ENCODE peak calls at places on chromosomes 5 and 9, in four cellular contexts. P is endothelial cell of umbilical vein, X is upper lobe of left lung, L is SK-N-SH. J is an unnamed sample. For H3K4me1, the result is how much of the 10 kb centered on the place peaks cover.

GRCh38 chr5:152246401-152246800 is 158.7 kb downstream of the NMUR2 start:
- DNase-seq in X (no peak), L (no peak), P (peak), J (no peak)

GRCh38 chr9:88754452-88754851 is 219.5 kb downstream of the NXNL2 start:
- DNase-seq in P (no peak), L (no peak), X (no peak), J (no peak)

GRCh38 chr5:40238066-40238745 is 441.5 kb upstream of the PTGER4 start:
- DNase-seq in P (no peak), X (no peak), L (no peak), J (no peak)

GRCh38 chr9:98383758-98384157 is 128.3 kb upstream of the TBC1D2 start:
- DNase-seq in P (no peak), L (no peak), X (no peak), J (no peak)

GRCh38 chr9:114913217-114913616 is 17.2 kb downstream of the TNFSF8 start:
- DNase-seq in P (no peak), L (no peak), X (no peak), J (no peak)

GRCh38 chr5:136522217-136522956 is 157.0 kb upstream of the TRPC7 start:
- DNase-seq in P (no peak), L (no peak), X (no peak), J (no peak)

GRCh38 chr9:94002316-94003140 is 47.4 kb upstream of the BARX1 start:
- DNase-seq in L (peak), P (peak), X (no peak), J (peak)

GRCh38 chr9:72814083-72814482 is 138.8 kb downstream of the ALDH1A1 start:
- DNase-seq in X (no peak), P (no peak), L (no peak), J (no peak)

GRCh38 chr9:97140566-97140965 is 101.6 kb upstream of the CTSV start:
- DNase-seq in X (no peak), L (no peak), P (no peak), J (no peak)

GRCh38 chr9:14846871-14847311 is 63.3 kb downstream of the FREM1 start:
- DNase-seq in L (peak), X (peak), P (peak), J (peak)

GRCh38 chr5:44932922-44933585 is 124.3 kb downstream of the MRPS30 start:
- DNase-seq in L (no peak), P (no peak), X (no peak), J (no peak)

GRCh38 chr9:127706836-127707241 is at the start of gene CFAP157:
- DNase-seq in P (no peak), X (no peak), L (peak), J (no peak)

GRCh38 chr9:18595597-18595996 is 121.6 kb downstream of the ADAMTSL1 start:
- DNase-seq in X (no peak), L (no peak), P (no peak), J (no peak)

GRCh38 chr5:170147051-170147785 is 41.5 kb downstream of the FOXI1 start:
- DNase-seq in X (no peak), L (no peak), P (no peak), J (no peak)

GRCh38 chr9:126327016-126327749 is 554 bp downstream of the MVB12B start:
- DNase-seq in L (peak), P (no peak), X (peak), J (no peak)

GRCh38 chr9:33416996-33417395 is 14.6 kb upstream of the AQP7 start:
- DNase-seq in L (no peak), X (no peak), P (no peak), J (no peak)

GRCh38 chr9:114745108-114745848 is 60.6 kb downstream of the TNFSF15 start:
- DNase-seq in L (no peak), P (peak), X (no peak), J (no peak)

GRCh38 chr5:44300551-44300950 is 88.7 kb downstream of the FGF10 start:
- DNase-seq in L (no peak), X (no peak), P (no peak), J (no peak)

GRCh38 chr9:18994263-18994916 is 38.6 kb downstream of the SAXO1 start:
- DNase-seq in L (peak), X (no peak), P (no peak), J (no peak)

GRCh38 chr9:116476935-116477381 is 210.1 kb upstream of the TRIM32 start:
- DNase-seq in P (no peak), X (no peak), L (no peak), J (no peak)

GRCh38 chr5:78586251-78586650 is 62.3 kb downstream of the LHFPL2 start:
- DNase-seq in L (no peak), P (peak), X (peak), J (no peak)

GRCh38 chr5:51230336-51230735 is 152.9 kb upstream of the ISL1 start:
- DNase-seq in X (no peak), P (no peak), L (no peak), J (no peak)

GRCh38 chr9:110126457-110126856 is 81.5 kb downstream of the C9orf152 start:
- DNase-seq in X (no peak), L (no peak), P (peak), J (no peak)

GRCh38 chr9:134385873-134386370 is 59.7 kb downstream of the RXRA start:
- DNase-seq in L (no peak), X (no peak), P (no peak), J (no peak)

GRCh38 chr9:134388976-134389375 is 62.7 kb downstream of the RXRA start:
- DNase-seq in L (no peak), X (no peak), P (no peak), J (no peak)

GRCh38 chr9:134384811-134385479 is 58.7 kb downstream of the RXRA start:
- DNase-seq in L (no peak), P (no peak), X (no peak), J (no peak)

GRCh38 chr9:134388289-134388808 is 62.1 kb downstream of the RXRA start:
- DNase-seq in P (no peak), L (no peak), X (no peak), J (no peak)

GRCh38 chr9:134386951-134387831 is 60.9 kb downstream of the RXRA start:
- DNase-seq in L (no peak), X (peak), P (no peak), J (peak)
- TF ChIP-seq POLR2AphosphoS5 in L (no peak), X (no peak), P (no peak), J (peak)

DNA sequence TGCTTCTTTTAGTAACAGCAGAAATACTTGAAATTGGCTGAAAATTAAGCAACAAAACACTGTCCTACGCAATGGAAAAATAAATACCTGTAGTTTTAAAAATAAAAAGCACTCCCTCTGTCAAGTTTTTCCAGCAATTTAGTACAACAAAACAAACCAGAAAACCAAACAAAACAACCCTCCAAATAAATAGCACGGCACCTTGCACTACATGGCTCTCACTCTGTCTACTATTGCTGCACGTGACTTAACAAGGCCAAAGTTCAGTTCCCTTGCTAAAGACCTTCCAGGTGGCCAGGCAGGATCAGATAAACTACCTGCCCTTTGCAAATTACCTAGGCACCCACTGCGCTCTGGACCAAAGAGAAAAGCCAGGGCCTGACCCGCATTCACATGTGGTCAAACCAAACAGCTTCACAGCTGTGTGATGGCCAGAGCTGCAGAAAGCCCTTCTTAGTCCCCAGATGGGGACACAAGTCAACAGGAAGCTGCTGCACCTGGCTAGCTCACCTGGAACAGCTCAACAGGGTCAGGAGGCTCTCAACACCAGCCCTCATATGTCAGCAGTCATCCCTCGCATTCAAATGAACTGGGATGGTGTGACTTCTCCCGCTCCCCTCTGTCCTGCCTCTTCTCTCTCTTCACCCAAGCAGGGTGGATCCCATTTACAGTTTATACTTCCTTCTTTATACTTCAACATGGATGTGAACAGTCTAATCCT is 84.9 kb downstream of the RAPGEF1 start:
- DNase-seq in X (no peak), L (no peak), P (no peak), J (no peak)
- H3K4me1 ChIP-seq in X (half or more), L (under half), P (under half), J (under half)

GRCh38 chr5:57470339-57470738 is 12.3 kb downstream of the ACTBL2 start:
- DNase-seq in P (no peak), L (no peak), X (no peak), J (no peak)

GRCh38 chr5:57466544-57466943 is 16.1 kb downstream of the ACTBL2 start:
- DNase-seq in P (no peak), X (no peak), L (peak), J (no peak)

DNA sequence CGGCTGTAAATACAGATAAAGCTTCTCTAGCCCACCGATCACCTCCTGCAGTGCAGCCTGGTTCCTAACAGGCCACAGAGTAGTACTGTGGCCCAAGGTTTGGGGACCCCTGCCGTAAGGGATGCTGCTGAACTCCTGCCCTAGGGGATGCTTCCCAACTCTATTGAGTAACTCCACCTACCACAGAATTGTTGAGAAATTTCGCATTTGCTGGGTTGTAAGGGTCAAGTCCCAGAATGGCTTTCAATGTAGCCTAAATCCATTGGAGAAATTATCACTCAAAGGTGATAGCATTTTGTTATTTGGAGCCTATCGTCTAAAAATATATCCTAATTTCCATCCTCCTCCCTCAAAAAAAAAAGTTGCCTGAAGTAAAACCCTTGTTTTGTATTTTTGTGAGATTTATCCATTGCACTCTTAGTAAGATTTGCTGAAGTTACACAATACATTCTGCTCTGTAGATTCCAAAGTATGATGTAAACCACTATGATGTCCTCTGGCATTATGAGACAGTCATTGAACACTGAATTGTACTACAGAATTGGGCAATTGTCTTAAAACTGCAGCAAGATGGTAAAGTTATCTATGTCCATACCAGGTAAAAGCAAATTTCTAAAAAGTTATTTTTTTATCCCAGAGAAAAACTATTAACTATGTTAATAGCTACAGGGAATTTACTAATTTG is 14.0 kb downstream of the ACTBL2 start:
- DNase-seq in P (no peak), X (no peak), L (no peak), J (no peak)
- TF ChIP-seq POLR2AphosphoS5 in P (no peak), X (no peak), L (no peak), J (no peak)

GRCh38 chr9:120904999-120905793 is 21.4 kb downstream of the TRAF1 start:
- DNase-seq in X (no peak), L (no peak), P (no peak), J (no peak)
- H3K4me1 ChIP-seq in X (under half), L (under half), P (under half), J (under half)

GRCh38 chr5:31156761-31157160 is 36.7 kb upstream of the CDH6 start:
- DNase-seq in L (no peak), X (no peak), P (no peak), J (no peak)

GRCh38 chr5:31161772-31162171 is 31.7 kb upstream of the CDH6 start:
- DNase-seq in P (no peak), X (no peak), L (no peak), J (no peak)

GRCh38 chr5:31157719-31158118 is 35.8 kb upstream of the CDH6 start:
- DNase-seq in L (no peak), X (no peak), P (no peak), J (no peak)

GRCh38 chr5:31153523-31153922 is 40.0 kb upstream of the CDH6 start:
- DNase-seq in P (no peak), X (no peak), L (no peak), J (no peak)

GRCh38 chr5:31158686-31159085 is 34.8 kb upstream of the CDH6 start:
- DNase-seq in P (no peak), L (no peak), X (no peak), J (no peak)
- TF ChIP-seq POLR2AphosphoS5 in P (no peak), L (no peak), X (no peak), J (no peak)

GRCh38 chr9:4108708-4109444 is 191.0 kb downstream of the GLIS3 start:
- DNase-seq in X (no peak), L (no peak), P (no peak), J (no peak)
- H3K4me1 ChIP-seq in X (under half), L (under half), P (under half), J (under half)

GRCh38 chr5:134506054-134507039 is 19.1 kb upstream of the JADE2 start:
- DNase-seq in X (peak), L (no peak), P (no peak), J (peak)
- TF ChIP-seq POLR2AphosphoS5 in X (peak), L (no peak), P (no peak), J (peak)

DNA sequence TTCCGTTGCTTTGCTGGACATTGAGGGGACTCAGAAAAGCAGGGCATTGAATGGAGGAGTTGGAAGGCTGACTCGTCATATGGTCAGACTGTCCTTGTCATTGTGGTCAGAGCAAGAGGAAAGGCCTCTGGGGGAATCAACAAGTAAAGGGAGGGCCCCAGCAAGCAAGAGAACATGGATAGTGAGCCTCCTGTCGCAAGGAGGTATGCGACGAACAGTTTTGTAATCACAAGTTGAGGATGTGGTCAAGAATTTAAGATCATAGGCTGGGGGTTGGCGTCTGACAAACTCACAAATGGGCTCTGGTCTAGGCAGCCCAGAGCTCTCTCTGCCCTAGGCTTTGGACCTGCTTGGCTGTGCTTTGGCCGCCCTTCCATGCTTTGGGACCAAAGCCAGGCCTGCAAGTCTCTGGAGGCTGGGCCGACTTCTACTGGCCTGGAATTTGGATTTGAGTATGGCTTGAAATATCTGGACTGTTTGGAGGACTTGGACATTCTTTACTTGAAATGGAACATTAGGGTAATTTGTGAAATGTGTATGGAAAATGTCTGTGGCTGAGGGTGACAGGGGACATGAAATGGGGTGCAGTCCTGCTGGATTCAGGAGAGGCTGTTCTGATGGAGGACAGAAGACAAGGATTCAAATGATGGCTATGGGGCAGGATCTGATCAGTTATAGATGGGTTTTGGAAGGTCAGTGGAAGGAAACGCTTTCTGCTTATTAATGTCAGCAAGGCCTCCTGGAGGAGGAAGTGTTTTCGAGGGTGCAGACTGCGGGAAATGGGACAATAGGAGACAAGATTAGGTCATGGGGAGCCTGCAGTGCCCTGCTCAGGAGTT is 19.2 kb upstream of the NDST1 start:
- DNase-seq in X (peak), L (no peak), P (peak), J (peak)
- H3K4me1 ChIP-seq in X (half or more), L (half or more), P (under half), J (under half)

GRCh38 chr5:108747111-108748009 is at the start of gene FER:
- DNase-seq in P (peak), X (peak), L (no peak), J (peak)
- TF ChIP-seq POLR2AphosphoS5 in P (no peak), X (no peak), L (no peak), J (peak)

DNA sequence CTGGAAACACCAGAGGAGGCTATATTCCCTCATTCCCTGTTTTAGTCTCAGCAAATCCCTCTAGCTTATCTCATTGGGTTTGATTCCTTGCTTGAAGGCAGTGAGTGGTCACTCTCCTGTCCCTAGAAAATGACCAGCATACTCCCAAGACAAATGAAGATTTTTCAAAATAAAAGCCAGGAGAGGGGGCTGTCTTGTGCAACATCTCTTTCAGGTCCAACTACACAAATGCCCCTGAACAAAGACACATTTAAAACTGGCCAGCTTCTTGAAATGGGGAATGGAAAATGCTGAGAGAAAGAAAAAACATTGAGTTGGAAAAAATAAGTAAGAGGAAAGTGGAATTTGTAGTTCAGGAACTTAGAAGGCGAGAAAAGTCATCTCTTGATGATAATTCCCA is 49.3 kb upstream of the FAM169A start:
- DNase-seq in P (no peak), X (no peak), L (no peak), J (no peak)
- H3K4me1 ChIP-seq in P (under half), X (under half), L (under half), J (under half)